ENCODE peak calls at places on chromosomes 12 and 14, in seven cellular contexts. One of them, this sample, is unnamed.

GRCh38 chr12:24777359-24777758 is 171.5 kb downstream of the BCAT1 start:
- DNase-seq in HTR-8/SVneo: no peak
- DNase-seq in CD4-positive, alpha-beta T cell: no peak
- DNase-seq in cardiac fibroblast: no peak
- DNase-seq in bronchial epithelial cell: no peak
- DNase-seq in stomach: no peak
- DNase-seq in stimulated activated effector memory CD8-positive, alpha-beta T cell treated with anti-CD3 and anti-CD28 coated beads, Interleukin-12 subunit alpha, Interleukin-12 subunit beta, amount 100 ng/mL, for 72 hours: no peak
- DNase-seq in this sample: no peak

GRCh38 chr14:42163136-42163535 is 556.5 kb downstream of the LRFN5 start:
- DNase-seq in HTR-8/SVneo: no peak
- DNase-seq in CD4-positive, alpha-beta T cell: no peak
- DNase-seq in cardiac fibroblast: no peak
- DNase-seq in bronchial epithelial cell: no peak
- DNase-seq in stomach: no peak
- DNase-seq in stimulated activated effector memory CD8-positive, alpha-beta T cell treated with anti-CD3 and anti-CD28 coated beads, Interleukin-12 subunit alpha, Interleukin-12 subunit beta, amount 100 ng/mL, for 72 hours: no peak
- DNase-seq in this sample: no peak

GRCh38 chr12:124761876-124762275 is 101.8 kb downstream of the SCARB1 start:
- DNase-seq in HTR-8/SVneo: no peak
- DNase-seq in CD4-positive, alpha-beta T cell: no peak
- DNase-seq in cardiac fibroblast: no peak
- DNase-seq in bronchial epithelial cell: no peak
- DNase-seq in stomach: no peak
- DNase-seq in stimulated activated effector memory CD8-positive, alpha-beta T cell treated with anti-CD3 and anti-CD28 coated beads, Interleukin-12 subunit alpha, Interleukin-12 subunit beta, amount 100 ng/mL, for 72 hours: no peak
- DNase-seq in this sample: no peak

GRCh38 chr14:85195872-85196477 is 334.0 kb upstream of the FLRT2 start:
- DNase-seq in HTR-8/SVneo: no peak
- DNase-seq in CD4-positive, alpha-beta T cell: no peak
- DNase-seq in cardiac fibroblast: peak; percentile 41
- DNase-seq in bronchial epithelial cell: peak; percentile 23
- DNase-seq in stomach: no peak
- DNase-seq in stimulated activated effector memory CD8-positive, alpha-beta T cell treated with anti-CD3 and anti-CD28 coated beads, Interleukin-12 subunit alpha, Interleukin-12 subunit beta, amount 100 ng/mL, for 72 hours: no peak
- DNase-seq in this sample: no peak

GRCh38 chr12:82326905-82327503 is 31.2 kb downstream of the CCDC59 start:
- DNase-seq in HTR-8/SVneo: peak; percentile 2
- DNase-seq in CD4-positive, alpha-beta T cell: no peak
- DNase-seq in cardiac fibroblast: peak; percentile 51
- DNase-seq in bronchial epithelial cell: peak; percentile 39
- DNase-seq in stomach: no peak
- DNase-seq in stimulated activated effector memory CD8-positive, alpha-beta T cell treated with anti-CD3 and anti-CD28 coated beads, Interleukin-12 subunit alpha, Interleukin-12 subunit beta, amount 100 ng/mL, for 72 hours: no peak
- DNase-seq in this sample: peak; percentile 2

GRCh38 chr12:48988030-48988649 is 10.0 kb downstream of the WNT1 start:
- DNase-seq in HTR-8/SVneo: peak; percentile 78
- DNase-seq in CD4-positive, alpha-beta T cell: peak; percentile 63
- DNase-seq in cardiac fibroblast: peak; percentile 55
- DNase-seq in bronchial epithelial cell: peak; percentile 32
- DNase-seq in stomach: peak; percentile 74
- DNase-seq in stimulated activated effector memory CD8-positive, alpha-beta T cell treated with anti-CD3 and anti-CD28 coated beads, Interleukin-12 subunit alpha, Interleukin-12 subunit beta, amount 100 ng/mL, for 72 hours: peak; percentile 94
- DNase-seq in this sample: no peak

GRCh38 chr12:49979791-49980190 is 7.0 kb downstream of the AQP6 start:
- DNase-seq in HTR-8/SVneo: no peak
- DNase-seq in CD4-positive, alpha-beta T cell: no peak
- DNase-seq in cardiac fibroblast: no peak
- DNase-seq in bronchial epithelial cell: no peak
- DNase-seq in stomach: no peak
- DNase-seq in stimulated activated effector memory CD8-positive, alpha-beta T cell treated with anti-CD3 and anti-CD28 coated beads, Interleukin-12 subunit alpha, Interleukin-12 subunit beta, amount 100 ng/mL, for 72 hours: no peak
- DNase-seq in this sample: no peak

GRCh38 chr12:126093911-126094310 is 1028.7 kb downstream of the AACS start:
- DNase-seq in HTR-8/SVneo: no peak
- DNase-seq in CD4-positive, alpha-beta T cell: no peak
- DNase-seq in cardiac fibroblast: peak; percentile 3
- DNase-seq in bronchial epithelial cell: peak; percentile 18
- DNase-seq in stomach: no peak
- DNase-seq in stimulated activated effector memory CD8-positive, alpha-beta T cell treated with anti-CD3 and anti-CD28 coated beads, Interleukin-12 subunit alpha, Interleukin-12 subunit beta, amount 100 ng/mL, for 72 hours: no peak
- DNase-seq in this sample: no peak

GRCh38 chr14:68506645-68507405 is 286.0 kb downstream of the ZFP36L1 start:
- DNase-seq in HTR-8/SVneo: no peak
- DNase-seq in CD4-positive, alpha-beta T cell: peak; percentile 47
- DNase-seq in cardiac fibroblast: no peak
- DNase-seq in bronchial epithelial cell: peak; percentile 74
- DNase-seq in stomach: peak; percentile 57
- DNase-seq in stimulated activated effector memory CD8-positive, alpha-beta T cell treated with anti-CD3 and anti-CD28 coated beads, Interleukin-12 subunit alpha, Interleukin-12 subunit beta, amount 100 ng/mL, for 72 hours: no peak
- DNase-seq in this sample: peak; percentile 46

GRCh38 chr14:53509845-53510244 is 356.7 kb upstream of the DDHD1 start:
- DNase-seq in HTR-8/SVneo: no peak
- DNase-seq in CD4-positive, alpha-beta T cell: no peak
- DNase-seq in cardiac fibroblast: peak; percentile 20
- DNase-seq in bronchial epithelial cell: peak; percentile 98
- DNase-seq in stomach: no peak
- DNase-seq in stimulated activated effector memory CD8-positive, alpha-beta T cell treated with anti-CD3 and anti-CD28 coated beads, Interleukin-12 subunit alpha, Interleukin-12 subunit beta, amount 100 ng/mL, for 72 hours: no peak
- DNase-seq in this sample: peak; percentile 97

GRCh38 chr14:23033801-23034497 is 751 bp downstream of the PSMB5 start:
- DNase-seq in HTR-8/SVneo: no peak
- DNase-seq in CD4-positive, alpha-beta T cell: no peak
- DNase-seq in cardiac fibroblast: no peak
- DNase-seq in bronchial epithelial cell: no peak
- DNase-seq in stomach: no peak
- DNase-seq in stimulated activated effector memory CD8-positive, alpha-beta T cell treated with anti-CD3 and anti-CD28 coated beads, Interleukin-12 subunit alpha, Interleukin-12 subunit beta, amount 100 ng/mL, for 72 hours: no peak
- DNase-seq in this sample: no peak

GRCh38 chr12:2834581-2835491 is at the start of gene NRIP2:
- DNase-seq in HTR-8/SVneo: no peak
- DNase-seq in CD4-positive, alpha-beta T cell: no peak
- DNase-seq in cardiac fibroblast: peak; percentile 82
- DNase-seq in bronchial epithelial cell: no peak
- DNase-seq in stomach: no peak
- DNase-seq in stimulated activated effector memory CD8-positive, alpha-beta T cell treated with anti-CD3 and anti-CD28 coated beads, Interleukin-12 subunit alpha, Interleukin-12 subunit beta, amount 100 ng/mL, for 72 hours: no peak
- DNase-seq in this sample: no peak

GRCh38 chr12:124422570-124423523 is 128.0 kb downstream of the RFLNA start:
- DNase-seq in HTR-8/SVneo: peak; percentile 90
- DNase-seq in CD4-positive, alpha-beta T cell: no peak
- DNase-seq in cardiac fibroblast: peak; percentile 99
- DNase-seq in bronchial epithelial cell: peak; percentile 83
- DNase-seq in stomach: peak; percentile 92
- DNase-seq in stimulated activated effector memory CD8-positive, alpha-beta T cell treated with anti-CD3 and anti-CD28 coated beads, Interleukin-12 subunit alpha, Interleukin-12 subunit beta, amount 100 ng/mL, for 72 hours: no peak
- DNase-seq in this sample: peak; percentile 76

GRCh38 chr12:110992909-110993308 is 72.5 kb upstream of the MYL2 start:
- DNase-seq in HTR-8/SVneo: no peak
- DNase-seq in CD4-positive, alpha-beta T cell: no peak
- DNase-seq in cardiac fibroblast: no peak
- DNase-seq in bronchial epithelial cell: no peak
- DNase-seq in stomach: no peak
- DNase-seq in stimulated activated effector memory CD8-positive, alpha-beta T cell treated with anti-CD3 and anti-CD28 coated beads, Interleukin-12 subunit alpha, Interleukin-12 subunit beta, amount 100 ng/mL, for 72 hours: no peak
- DNase-seq in this sample: no peak

GRCh38 chr12:3019005-3019680 is 58.0 kb upstream of the TSPAN9 start:
- DNase-seq in HTR-8/SVneo: no peak
- DNase-seq in CD4-positive, alpha-beta T cell: no peak
- DNase-seq in cardiac fibroblast: no peak
- DNase-seq in bronchial epithelial cell: no peak
- DNase-seq in stomach: no peak
- DNase-seq in stimulated activated effector memory CD8-positive, alpha-beta T cell treated with anti-CD3 and anti-CD28 coated beads, Interleukin-12 subunit alpha, Interleukin-12 subunit beta, amount 100 ng/mL, for 72 hours: no peak
- DNase-seq in this sample: no peak

GRCh38 chr12:123763093-123763492 is 992 bp downstream of the DNAH10 start:
- DNase-seq in HTR-8/SVneo: no peak
- DNase-seq in CD4-positive, alpha-beta T cell: no peak
- DNase-seq in cardiac fibroblast: no peak
- DNase-seq in bronchial epithelial cell: no peak
- DNase-seq in stomach: no peak
- DNase-seq in stimulated activated effector memory CD8-positive, alpha-beta T cell treated with anti-CD3 and anti-CD28 coated beads, Interleukin-12 subunit alpha, Interleukin-12 subunit beta, amount 100 ng/mL, for 72 hours: no peak
- DNase-seq in this sample: no peak

GRCh38 chr12:96215933-96216273 is 21.7 kb downstream of the ELK3 start:
- DNase-seq in HTR-8/SVneo: no peak
- DNase-seq in CD4-positive, alpha-beta T cell: no peak
- DNase-seq in cardiac fibroblast: no peak
- DNase-seq in bronchial epithelial cell: no peak
- DNase-seq in stomach: no peak
- DNase-seq in stimulated activated effector memory CD8-positive, alpha-beta T cell treated with anti-CD3 and anti-CD28 coated beads, Interleukin-12 subunit alpha, Interleukin-12 subunit beta, amount 100 ng/mL, for 72 hours: no peak
- DNase-seq in this sample: no peak

GRCh38 chr12:115504241-115504941 is 773.1 kb downstream of the MED13L start:
- DNase-seq in HTR-8/SVneo: no peak
- DNase-seq in CD4-positive, alpha-beta T cell: no peak
- DNase-seq in cardiac fibroblast: no peak
- DNase-seq in bronchial epithelial cell: no peak
- DNase-seq in stomach: no peak
- DNase-seq in stimulated activated effector memory CD8-positive, alpha-beta T cell treated with anti-CD3 and anti-CD28 coated beads, Interleukin-12 subunit alpha, Interleukin-12 subunit beta, amount 100 ng/mL, for 72 hours: no peak
- DNase-seq in this sample: no peak

GRCh38 chr12:52259850-52260249 is 14.6 kb upstream of the KRT86 start:
- DNase-seq in HTR-8/SVneo: no peak
- DNase-seq in CD4-positive, alpha-beta T cell: no peak
- DNase-seq in cardiac fibroblast: no peak
- DNase-seq in bronchial epithelial cell: no peak
- DNase-seq in stomach: no peak
- DNase-seq in stimulated activated effector memory CD8-positive, alpha-beta T cell treated with anti-CD3 and anti-CD28 coated beads, Interleukin-12 subunit alpha, Interleukin-12 subunit beta, amount 100 ng/mL, for 72 hours: no peak
- DNase-seq in this sample: no peak

GRCh38 chr12:62934799-62935674 is at the start of gene PPM1H:
- DNase-seq in HTR-8/SVneo: peak; percentile 82
- DNase-seq in CD4-positive, alpha-beta T cell: no peak
- DNase-seq in cardiac fibroblast: peak; percentile 22
- DNase-seq in bronchial epithelial cell: no peak
- DNase-seq in stomach: peak; percentile 90
- DNase-seq in stimulated activated effector memory CD8-positive, alpha-beta T cell treated with anti-CD3 and anti-CD28 coated beads, Interleukin-12 subunit alpha, Interleukin-12 subunit beta, amount 100 ng/mL, for 72 hours: peak; percentile 51
- DNase-seq in this sample: peak; percentile 11

GRCh38 chr12:47080725-47081502 is 1.2 kb upstream of the AMIGO2 start:
- DNase-seq in HTR-8/SVneo: no peak
- DNase-seq in CD4-positive, alpha-beta T cell: peak; percentile 15
- DNase-seq in cardiac fibroblast: peak; percentile 52
- DNase-seq in bronchial epithelial cell: peak; percentile 87
- DNase-seq in stomach: peak; percentile 50
- DNase-seq in stimulated activated effector memory CD8-positive, alpha-beta T cell treated with anti-CD3 and anti-CD28 coated beads, Interleukin-12 subunit alpha, Interleukin-12 subunit beta, amount 100 ng/mL, for 72 hours: no peak
- DNase-seq in this sample: peak; percentile 78

This sample was measured in mammary epithelial cell.